ENCODE peak calls at places on chromosomes 12 and 14, in five cellular contexts. One of them, this sample, is unnamed.

GRCh38 chr12:111330800-111331752 is 37.8 kb downstream of the PHETA1 start:
- DNase-seq in Peyer's patch: no peak
- DNase-seq in RWPE1: peak; percentile 59
- DNase-seq in kidney: no peak
- DNase-seq in HepG2: peak; percentile 59
- DNase-seq in this sample: no peak

GRCh38 chr12:128829870-128830504 is 6.2 kb upstream of the SLC15A4 start:
- DNase-seq in Peyer's patch: peak; percentile 73
- DNase-seq in RWPE1: no peak
- DNase-seq in kidney: no peak
- DNase-seq in HepG2: no peak
- DNase-seq in this sample: no peak

GRCh38 chr12:46402451-46402850 is 29.9 kb upstream of the SLC38A2 start:
- DNase-seq in Peyer's patch: no peak
- DNase-seq in RWPE1: peak; percentile 74
- DNase-seq in kidney: no peak
- DNase-seq in HepG2: no peak
- DNase-seq in this sample: no peak

GRCh38 chr12:62732861-62733427 is 202.0 kb downstream of the PPM1H start:
- DNase-seq in Peyer's patch: no peak
- DNase-seq in RWPE1: peak; percentile 68
- DNase-seq in kidney: no peak
- DNase-seq in HepG2: no peak
- DNase-seq in this sample: no peak

GRCh38 chr12:59283012-59283411 is 312.8 kb upstream of the SLC16A7 start:
- DNase-seq in Peyer's patch: no peak
- DNase-seq in RWPE1: no peak
- DNase-seq in kidney: no peak
- DNase-seq in HepG2: no peak
- DNase-seq in this sample: no peak

GRCh38 chr14:103806805-103807204 is 40.6 kb downstream of the PPP1R13B start:
- DNase-seq in Peyer's patch: no peak
- DNase-seq in RWPE1: no peak
- DNase-seq in kidney: no peak
- DNase-seq in HepG2: no peak
- DNase-seq in this sample: no peak

GRCh38 chr12:15979096-15980091 is 68.3 kb downstream of the DERA start:
- DNase-seq in Peyer's patch: peak; percentile 58
- DNase-seq in RWPE1: peak; percentile 21
- DNase-seq in kidney: no peak
- DNase-seq in HepG2: peak; percentile 38
- DNase-seq in this sample: no peak

GRCh38 chr12:123532808-123533649 is 490 bp downstream of the RILPL1 start:
- DNase-seq in Peyer's patch: peak; percentile 49
- DNase-seq in RWPE1: no peak
- DNase-seq in kidney: peak; percentile 87
- DNase-seq in HepG2: peak; percentile 27
- DNase-seq in this sample: peak; percentile 71

GRCh38 chr14:21093769-21094681 is 4.4 kb downstream of the ZNF219 start:
- DNase-seq in Peyer's patch: no peak
- DNase-seq in RWPE1: no peak
- DNase-seq in kidney: no peak
- DNase-seq in HepG2: no peak
- DNase-seq in this sample: no peak

GRCh38 chr14:75981426-75981825 is 369 bp downstream of the TGFB3 start:
- DNase-seq in Peyer's patch: no peak
- DNase-seq in RWPE1: no peak
- DNase-seq in kidney: no peak
- DNase-seq in HepG2: peak; percentile 18
- DNase-seq in this sample: no peak

GRCh38 chr12:115984607-115985006 is 292.9 kb downstream of the MED13L start:
- DNase-seq in Peyer's patch: no peak
- DNase-seq in RWPE1: no peak
- DNase-seq in kidney: no peak
- DNase-seq in HepG2: no peak
- DNase-seq in this sample: no peak

GRCh38 chr14:91058017-91058675 is 2.3 kb downstream of the RPS6KA5 start:
- DNase-seq in Peyer's patch: no peak
- DNase-seq in RWPE1: no peak
- DNase-seq in kidney: no peak
- DNase-seq in HepG2: no peak
- DNase-seq in this sample: no peak

GRCh38 chr12:96140110-96140509 is 54.1 kb upstream of the ELK3 start:
- DNase-seq in Peyer's patch: no peak
- DNase-seq in RWPE1: no peak
- DNase-seq in kidney: no peak
- DNase-seq in HepG2: no peak
- DNase-seq in this sample: no peak

GRCh38 chr14:26026384-26026783 is 571.4 kb downstream of the NOVA1 start:
- DNase-seq in Peyer's patch: no peak
- DNase-seq in RWPE1: no peak
- DNase-seq in kidney: no peak
- DNase-seq in HepG2: no peak
- DNase-seq in this sample: no peak
- TF ChIP-seq CTCF in Peyer's patch: no peak
- TF ChIP-seq CTCF in RWPE1: no peak
- TF ChIP-seq CTCF in kidney: no peak
- TF ChIP-seq CTCF in HepG2: no peak
- TF ChIP-seq CTCF in this sample: no peak

GRCh38 chr12:68070957-68071356 is 81.7 kb downstream of the IFNG-AS1 start:
- DNase-seq in Peyer's patch: no peak
- DNase-seq in RWPE1: no peak
- DNase-seq in kidney: no peak
- DNase-seq in HepG2: no peak
- DNase-seq in this sample: no peak

GRCh38 chr12:68075416-68075815 is 84.1 kb downstream of the IFNG start:
- DNase-seq in Peyer's patch: no peak
- DNase-seq in RWPE1: no peak
- DNase-seq in kidney: no peak
- DNase-seq in HepG2: no peak
- DNase-seq in this sample: no peak

GRCh38 chr12:68078737-68079136 is 80.8 kb downstream of the IFNG start:
- DNase-seq in Peyer's patch: no peak
- DNase-seq in RWPE1: no peak
- DNase-seq in kidney: no peak
- DNase-seq in HepG2: no peak
- DNase-seq in this sample: no peak

GRCh38 chr12:68069276-68069675 is 80.0 kb downstream of the IFNG-AS1 start:
- DNase-seq in Peyer's patch: no peak
- DNase-seq in RWPE1: no peak
- DNase-seq in kidney: no peak
- DNase-seq in HepG2: no peak
- DNase-seq in this sample: no peak

DNA sequence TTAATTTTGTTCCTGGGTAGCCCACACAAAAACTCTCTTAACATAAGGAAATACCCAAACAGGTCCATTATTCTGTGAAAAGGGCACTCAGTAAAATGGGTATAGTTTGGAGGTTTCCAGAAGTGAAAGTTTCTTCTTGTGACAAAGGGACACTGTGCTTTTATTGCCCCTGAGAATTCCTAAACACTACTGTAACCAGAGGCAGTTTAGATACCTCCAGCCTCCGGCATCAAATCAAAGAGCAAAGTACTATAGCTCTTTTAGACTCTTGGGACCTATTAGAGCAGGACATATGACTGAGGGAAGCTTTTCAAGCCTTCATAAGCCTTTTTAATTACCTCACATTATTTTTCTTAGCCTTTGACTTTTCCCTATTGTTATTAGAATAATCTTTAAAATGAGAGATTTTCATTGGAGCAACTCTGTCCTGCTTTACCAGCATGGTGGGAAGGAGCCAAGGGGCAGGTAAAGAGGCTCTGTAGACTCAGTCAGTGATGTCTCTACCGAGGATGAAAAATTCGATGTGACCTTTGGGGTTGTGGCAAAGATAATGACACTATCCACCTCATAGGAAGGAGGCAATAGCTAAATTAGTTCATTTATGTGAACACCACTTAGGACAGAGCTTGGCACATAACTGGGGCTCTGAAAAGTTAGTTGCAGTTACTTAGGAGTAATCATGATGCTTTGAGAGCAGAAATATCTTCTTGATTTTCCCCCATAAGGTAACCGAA is 85.1 kb downstream of the IFNG start:
- DNase-seq in Peyer's patch: no peak
- DNase-seq in RWPE1: no peak
- DNase-seq in kidney: no peak
- DNase-seq in HepG2: no peak
- DNase-seq in this sample: no peak
- TF ChIP-seq CTCF in Peyer's patch: no peak
- TF ChIP-seq CTCF in RWPE1: no peak
- TF ChIP-seq CTCF in kidney: no peak
- TF ChIP-seq CTCF in HepG2: no peak
- TF ChIP-seq CTCF in this sample: no peak

GRCh38 chr12:5556033-5556614 is 124.2 kb downstream of the NTF3 start:
- DNase-seq in Peyer's patch: peak; percentile 55
- DNase-seq in RWPE1: no peak
- DNase-seq in kidney: no peak
- DNase-seq in HepG2: no peak
- DNase-seq in this sample: no peak
- TF ChIP-seq CTCF in Peyer's patch: no peak
- TF ChIP-seq CTCF in RWPE1: peak; percentile 6
- TF ChIP-seq CTCF in kidney: peak; percentile 11
- TF ChIP-seq CTCF in HepG2: peak; percentile 40
- TF ChIP-seq CTCF in this sample: peak; percentile 61

DNA sequence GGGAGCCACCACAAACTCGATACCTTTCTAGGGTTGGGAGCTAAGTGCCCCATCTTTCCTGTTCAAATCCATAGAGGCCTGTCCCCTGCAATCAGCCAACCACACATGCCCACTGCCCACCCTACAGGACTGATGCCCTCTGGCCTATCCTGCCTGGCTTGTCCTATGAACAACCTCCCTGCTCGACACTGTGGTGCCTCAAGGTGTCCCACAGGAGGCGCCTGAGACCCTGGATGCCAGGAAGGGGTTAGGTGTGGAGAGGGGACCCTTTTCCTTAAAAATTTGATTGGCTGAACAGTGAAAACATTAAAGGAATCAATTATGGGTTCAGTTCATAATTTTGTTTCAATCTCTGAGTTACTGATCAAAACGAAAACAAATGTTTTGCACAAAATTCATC is 97.3 kb upstream of the FZD10 start:
- DNase-seq in Peyer's patch: no peak
- DNase-seq in RWPE1: no peak
- DNase-seq in kidney: no peak
- DNase-seq in HepG2: no peak
- DNase-seq in this sample: no peak
- TF ChIP-seq CTCF in Peyer's patch: no peak
- TF ChIP-seq CTCF in RWPE1: no peak
- TF ChIP-seq CTCF in kidney: no peak
- TF ChIP-seq CTCF in HepG2: no peak
- TF ChIP-seq CTCF in this sample: peak; percentile 15

DNA sequence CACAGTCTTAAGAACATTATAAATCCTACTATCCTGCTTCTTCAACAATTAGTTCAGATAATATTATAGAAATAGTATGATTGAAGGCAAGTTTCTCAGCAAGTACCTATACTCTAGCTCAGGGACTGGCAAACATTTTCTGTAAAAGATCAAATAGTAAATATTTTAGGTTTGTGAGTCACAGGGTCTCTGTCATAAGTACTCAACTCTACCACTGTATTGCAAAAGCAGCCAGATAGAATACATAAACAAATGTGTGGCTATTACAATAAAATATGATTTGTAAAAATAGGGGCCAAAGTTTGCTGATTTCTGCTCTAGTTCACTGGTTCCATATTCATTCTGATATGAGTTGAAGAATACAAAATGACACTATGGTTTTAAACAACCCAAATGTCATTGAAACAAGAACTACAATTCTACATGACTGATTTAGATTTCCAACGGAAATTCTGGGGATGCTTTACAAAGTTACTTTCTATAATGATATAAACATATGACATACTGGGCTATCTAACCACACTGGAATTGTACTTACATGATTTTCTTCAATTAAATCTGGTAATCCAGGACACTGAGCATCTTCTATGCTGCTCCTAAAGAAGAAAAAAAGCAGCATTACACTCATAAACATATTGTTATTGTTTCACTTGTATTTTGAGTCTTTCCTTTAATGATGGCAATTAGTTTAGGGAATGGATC is 23.2 kb downstream of the LGALS3 start:
- DNase-seq in Peyer's patch: no peak
- DNase-seq in RWPE1: no peak
- DNase-seq in kidney: no peak
- DNase-seq in HepG2: no peak
- DNase-seq in this sample: no peak
- TF ChIP-seq CTCF in Peyer's patch: no peak
- TF ChIP-seq CTCF in RWPE1: no peak
- TF ChIP-seq CTCF in kidney: no peak
- TF ChIP-seq CTCF in HepG2: no peak
- TF ChIP-seq CTCF in this sample: no peak

DNA sequence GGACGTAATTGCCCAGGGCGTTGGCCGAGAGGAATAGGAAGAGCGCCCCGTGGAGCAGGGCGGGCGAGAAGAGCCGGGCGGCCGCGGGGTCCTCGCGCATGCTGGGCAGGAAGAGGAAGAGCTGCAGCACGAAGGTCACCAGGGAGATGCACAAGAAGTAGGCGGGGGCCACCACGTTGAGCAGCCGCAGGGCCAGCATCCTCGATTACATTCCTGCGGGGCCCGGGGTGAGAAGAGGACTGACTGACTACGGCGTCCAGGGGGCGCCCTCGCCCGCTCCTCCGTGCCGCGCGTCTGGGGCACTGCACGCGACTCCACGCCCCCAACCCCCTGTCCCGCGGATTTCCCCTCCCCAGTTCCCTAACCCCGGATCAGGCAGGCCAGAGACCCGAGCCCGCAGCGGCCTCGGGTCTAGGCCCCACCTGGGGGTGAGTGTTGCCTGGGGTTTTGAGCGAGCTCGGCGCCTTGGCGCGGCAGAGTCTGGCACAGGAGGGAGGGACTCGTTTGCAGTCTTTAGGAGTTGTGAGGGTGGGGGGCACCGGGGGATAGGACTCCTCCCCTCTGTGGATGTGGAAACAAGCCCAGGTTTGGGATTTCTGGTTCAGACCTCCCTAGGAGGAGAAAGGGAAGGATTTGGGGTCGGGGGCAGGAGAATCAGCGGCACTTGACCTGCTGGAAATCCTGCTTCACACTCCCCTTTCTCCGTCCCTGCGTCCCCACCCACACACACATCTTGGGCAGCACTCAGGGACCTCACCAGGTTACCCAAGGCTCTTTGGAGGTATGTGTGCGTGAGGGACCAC is 1.9 kb downstream of the ZDHHC22 start:
- DNase-seq in Peyer's patch: no peak
- DNase-seq in RWPE1: peak; percentile 41
- DNase-seq in kidney: peak; percentile 78
- DNase-seq in HepG2: peak; percentile 29
- DNase-seq in this sample: no peak
- TF ChIP-seq CTCF in Peyer's patch: peak; percentile 36
- TF ChIP-seq CTCF in RWPE1: peak; percentile 56
- TF ChIP-seq CTCF in kidney: no peak
- TF ChIP-seq CTCF in HepG2: peak; percentile 76
- TF ChIP-seq CTCF in this sample: peak; percentile 84